ENCODE peak calls at places on chromosomes 4 and X, in four cellular contexts. R is H9, J is cardiac muscle cell, Z is suprapubic skin. Q is an unnamed sample.

GRCh38 chr4:19025031-19025430 is 1003.5 kb upstream of the LCORL start:
- DNase-seq in R (no peak), Z (no peak), J (no peak), Q (no peak)

GRCh38 chr4:1558205-1558604 is 125.9 kb downstream of the FAM53A start:
- DNase-seq in Z (no peak), R (no peak), J (no peak), Q (no peak)

GRCh38 chr4:153634737-153635353 is 49.2 kb upstream of the TLR2 start:
- DNase-seq in Z (no peak), J (peak), R (no peak), Q (no peak)

GRCh38 chr4:90025248-90025647 is 101.9 kb upstream of the CCSER1 start:
- DNase-seq in Z (no peak), R (no peak), J (peak), Q (no peak)

GRCh38 chr4:107997001-107997788 is 7.5 kb downstream of the HADH start:
- DNase-seq in J (no peak), R (no peak), Z (no peak), Q (no peak)

GRCh38 chr4:176789955-176790354 is 2.8 kb downstream of the VEGFC start:
- DNase-seq in Z (no peak), R (no peak), J (peak), Q (peak)

GRCh38 chr4:113837397-113837796 is 75.9 kb upstream of the CAMK2D start:
- DNase-seq in Z (no peak), R (no peak), J (peak), Q (peak)

GRCh38 chr4:1987721-1988326 is 20.9 kb downstream of the NELFA start:
- DNase-seq in J (no peak), Z (peak), R (no peak), Q (no peak)

GRCh38 chrX:134023851-134024281 is 38.5 kb upstream of the GPC3 start:
- DNase-seq in J (peak), R (no peak), Z (no peak), Q (no peak)

GRCh38 chr4:10223782-10224181 is 107.2 kb upstream of the WDR1 start:
- DNase-seq in J (no peak), R (no peak), Z (no peak), Q (no peak)

GRCh38 chr4:73068496-73069337 is 799 bp downstream of the COX18 start:
- DNase-seq in Z (no peak), R (no peak), J (peak), Q (no peak)

GRCh38 chr4:73070072-73070385 is 513 bp upstream of the COX18 start:
- DNase-seq in R (no peak), J (no peak), Z (no peak), Q (peak)

GRCh38 chr4:73066928-73067327 is 2.6 kb downstream of the COX18 start:
- DNase-seq in J (no peak), R (no peak), Z (no peak), Q (no peak)

GRCh38 chr4:73067971-73068394 is 1.5 kb downstream of the COX18 start:
- DNase-seq in R (no peak), Z (no peak), J (peak), Q (no peak)

DNA sequence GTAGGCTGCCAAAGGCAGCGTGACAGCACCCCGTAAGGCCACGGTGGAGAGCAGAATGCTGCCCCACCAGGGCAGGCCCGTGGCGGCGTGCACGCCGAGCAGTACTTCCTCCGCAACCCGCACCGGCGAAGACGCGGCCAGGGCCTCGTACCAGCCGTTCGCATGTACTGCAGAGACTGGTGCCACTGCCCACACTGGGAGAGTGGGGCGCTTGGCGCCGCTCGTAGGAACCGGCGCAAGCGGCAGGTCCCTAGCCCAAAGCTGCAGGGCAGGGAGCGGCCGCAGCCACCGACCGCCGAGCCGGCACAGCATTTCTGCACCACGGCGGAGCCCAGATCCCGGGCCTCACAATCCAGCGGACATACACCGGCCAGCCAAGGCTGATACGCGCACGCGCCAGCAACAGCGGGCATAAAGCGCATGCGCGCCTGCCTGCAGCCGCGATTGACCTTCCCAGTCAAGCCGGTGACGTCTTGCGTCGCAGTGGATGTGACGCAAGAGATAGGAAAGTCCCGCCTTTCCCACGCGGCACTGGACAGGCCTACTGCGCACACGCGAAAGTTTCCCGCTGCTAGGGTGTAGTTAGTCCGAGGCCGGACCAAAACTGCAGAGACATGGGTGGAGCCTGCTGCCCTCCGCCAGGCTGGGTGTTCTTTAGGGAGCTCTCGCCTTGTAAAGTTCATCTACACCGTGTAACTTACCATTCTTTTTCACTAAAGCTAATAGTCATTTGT is at the start of gene COX18:
- DNase-seq in J (peak), R (peak), Z (peak), Q (peak)
- TF ChIP-seq CTCF in J (no peak), R (no peak), Z (no peak), Q (no peak)

GRCh38 chrX:27186671-27187070 is 276.5 kb downstream of the PPP4R3C start:
- DNase-seq in J (peak), R (peak), Z (no peak), Q (peak)
- TF ChIP-seq CTCF in J (peak), R (peak), Z (peak), Q (peak)

GRCh38 chr4:150173854-150174398 is 95.7 kb downstream of the DCLK2 start:
- DNase-seq in Z (no peak), R (no peak), J (peak), Q (no peak)
- TF ChIP-seq CTCF in Z (no peak), R (no peak), J (no peak), Q (no peak)

DNA sequence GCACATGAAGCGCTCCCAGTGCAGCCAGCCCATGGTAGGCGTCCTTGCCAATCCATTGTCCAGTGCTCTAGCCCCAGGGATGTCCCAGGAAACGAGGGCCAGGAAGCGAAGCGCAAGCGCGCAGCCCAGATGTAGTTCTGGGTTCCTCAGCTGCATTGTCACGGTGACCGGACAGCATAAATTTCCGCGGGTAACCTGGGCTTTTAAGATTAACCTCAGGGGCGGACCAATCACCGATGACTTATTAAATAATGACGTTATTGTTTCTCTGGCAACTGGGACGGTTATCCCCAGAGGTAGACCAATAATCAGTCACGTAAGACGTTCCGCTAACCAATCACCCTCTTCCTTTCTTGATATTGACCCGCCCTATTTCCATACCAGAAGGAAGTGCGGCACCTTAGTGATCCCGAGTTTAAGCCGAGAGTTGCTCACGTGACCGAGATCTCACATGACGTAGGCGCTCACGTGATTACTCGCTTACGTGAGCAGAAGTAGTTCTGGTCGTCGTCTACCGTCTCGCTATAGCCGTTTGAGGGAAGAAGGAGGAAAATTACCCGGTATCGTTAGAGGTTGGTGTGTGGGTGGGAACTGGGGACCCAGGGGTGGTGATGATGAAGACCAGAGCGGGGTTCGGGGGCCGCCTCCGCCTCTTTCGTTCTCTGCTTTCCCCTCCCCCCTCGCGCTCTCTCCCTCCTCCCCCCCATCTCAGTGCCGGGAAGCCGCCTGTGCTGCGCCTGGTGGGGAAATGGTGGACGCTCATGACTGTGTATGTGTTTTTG is at the start of the genes GLA and HNRNPH2:
- DNase-seq in Z (peak), R (peak), J (peak), Q (peak)
- TF ChIP-seq CTCF in Z (no peak), R (no peak), J (no peak), Q (no peak)

GRCh38 chr4:163672751-163673150 is 178.3 kb downstream of the TMA16 start:
- DNase-seq in Z (no peak), J (no peak), R (no peak), Q (no peak)
- TF ChIP-seq CTCF in Z (no peak), J (no peak), R (peak), Q (no peak)

GRCh38 chrX:112223391-112223790 is 140.8 kb upstream of the TRPC5 start:
- DNase-seq in Z (no peak), R (no peak), J (no peak), Q (no peak)

DNA sequence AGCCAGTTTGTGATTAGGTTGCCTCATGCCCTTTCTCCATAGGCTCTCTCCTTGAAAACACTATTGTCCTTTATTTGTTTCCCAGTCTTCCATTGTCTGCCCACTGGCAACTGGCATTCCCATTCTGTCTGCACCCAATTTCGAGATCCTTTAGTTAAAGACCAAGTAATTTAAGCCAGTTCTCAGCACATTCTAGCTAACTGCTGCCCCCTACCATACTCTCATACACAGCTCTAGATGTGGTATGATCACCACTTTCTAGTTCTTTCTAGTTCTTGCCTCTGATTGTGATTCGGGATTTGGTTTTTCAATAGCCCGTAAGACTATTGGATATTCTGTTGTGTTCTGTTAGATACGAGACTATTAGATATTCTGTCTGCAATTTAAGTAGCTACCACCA is 135.8 kb upstream of the TRPC5 start:
- DNase-seq in J (no peak), R (no peak), Z (no peak), Q (no peak)
- TF ChIP-seq CTCF in J (no peak), R (peak), Z (no peak), Q (no peak)

GRCh38 chrX:23062359-23062758 is 62.6 kb downstream of the DDX53 start:
- DNase-seq in J (no peak), R (no peak), Z (no peak), Q (no peak)

GRCh38 chrX:23066588-23067281 is 67.0 kb downstream of the DDX53 start:
- DNase-seq in Z (no peak), J (no peak), R (no peak), Q (peak)

DNA sequence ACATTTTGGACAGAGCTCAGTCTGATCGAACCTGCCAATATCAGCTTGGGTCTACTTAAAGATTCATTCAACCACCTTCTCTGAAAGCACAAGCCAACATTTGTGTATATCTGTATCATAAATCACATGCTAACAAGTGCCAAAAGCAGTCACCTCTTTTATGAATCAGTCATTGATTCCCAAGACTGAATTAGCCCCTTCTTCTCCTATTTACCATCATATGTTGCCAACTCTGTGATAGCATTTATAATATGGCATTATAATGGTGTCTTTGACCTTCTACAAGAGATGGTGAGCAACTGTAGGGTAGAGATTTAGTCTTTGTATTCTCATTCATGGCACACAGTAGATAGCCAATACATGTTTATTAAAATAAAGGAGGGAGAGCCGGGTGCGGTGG is 61.4 kb downstream of the DDX53 start:
- DNase-seq in Z (no peak), J (no peak), R (no peak), Q (no peak)
- TF ChIP-seq CTCF in Z (no peak), J (no peak), R (no peak), Q (no peak)